ENCODE peak calls at places on chromosomes 13 and 19, in five cellular contexts. B is suprapubic skin; U is naive thymus-derived CD8-positive, alpha-beta T cell; Y is activated naive CD8-positive, alpha-beta T cell treated with anti-CD3 and anti-CD28 coated beads, Interleukin-2, amount 50 U/mL, for 24 hours; S is adrenal gland. D is an unnamed sample.

GRCh38 chr13:90690458-90691063 is 656.9 kb upstream of the MIR17HG start:
- DNase-seq in S (no peak), Y (no peak), U (no peak), B (no peak), D (no peak)

GRCh38 chr19:57075125-57075524 is 44.7 kb upstream of the USP29 start:
- DNase-seq in S (no peak), B (no peak), U (no peak), Y (no peak), D (no peak)

GRCh38 chr19:45578861-45579260 is 5.7 kb downstream of the OPA3 start:
- DNase-seq in Y (no peak), B (no peak), U (no peak), S (no peak), D (no peak)

GRCh38 chr19:8319807-8320520 is 1.2 kb downstream of the NDUFA7 start:
- DNase-seq in U (no peak), S (no peak), B (no peak), Y (no peak), D (no peak)

GRCh38 chr13:80036845-80037504 is 304.0 kb downstream of the SPRY2 start:
- DNase-seq in S (no peak), U (no peak), Y (no peak), B (no peak), D (no peak)

GRCh38 chr19:58351558-58351878 is 1.8 kb downstream of the A1BG start:
- DNase-seq in U (no peak), Y (no peak), S (no peak), B (no peak), D (no peak)

GRCh38 chr13:20823071-20823470 is 49.3 kb upstream of the EEF1AKMT1 start:
- DNase-seq in B (no peak), S (no peak), Y (no peak), U (no peak), D (no peak)

GRCh38 chr19:37963190-37963947 is 56.4 kb downstream of the SIPA1L3 start:
- DNase-seq in S (no peak), U (no peak), Y (no peak), B (peak; percentile 19), D (no peak)

GRCh38 chr19:40150170-40150569 is 41.1 kb upstream of the MAP3K10 start:
- DNase-seq in Y (no peak), S (no peak), B (peak; percentile 60), U (no peak), D (no peak)

GRCh38 chr19:343451-343931 is 1.1 kb downstream of the MIER2 start:
- DNase-seq in S (no peak), U (no peak), B (peak; percentile 60), Y (no peak), D (no peak)

GRCh38 chr13:97521726-97522125 is 87.8 kb downstream of the RAP2A start:
- DNase-seq in S (no peak), U (no peak), Y (no peak), B (no peak), D (no peak)

GRCh38 chr13:102225892-102226291 is 176.0 kb downstream of the FGF14 start:
- DNase-seq in Y (no peak), B (no peak), S (no peak), U (no peak), D (no peak)

GRCh38 chr13:94268661-94269060 is 210.8 kb downstream of the DCT start:
- DNase-seq in Y (no peak), S (no peak), U (no peak), B (no peak), D (no peak)

GRCh38 chr13:106143930-106144709 is 391.3 kb downstream of the EFNB2 start:
- DNase-seq in S (no peak), B (no peak), U (no peak), Y (no peak), D (no peak)

GRCh38 chr19:17458970-17459369 is 1.8 kb downstream of the NXNL1 start:
- DNase-seq in B (no peak), Y (no peak), U (no peak), S (no peak), D (no peak)

GRCh38 chr19:35913589-35913988 is 5.5 kb upstream of the TYROBP start:
- DNase-seq in U (no peak), B (no peak), Y (no peak), S (no peak), D (no peak)

GRCh38 chr19:32652893-32653625 is 21.9 kb downstream of the ANKRD27 start:
- DNase-seq in S (peak; percentile 85), U (no peak), Y (no peak), B (no peak), D (peak; percentile 20)

GRCh38 chr19:58557253-58558065 is 952 bp downstream of the UBE2M start:
- DNase-seq in U (no peak), Y (no peak), S (peak; percentile 37), B (peak; percentile 61), D (no peak)

GRCh38 chr13:30111810-30112209 is 195.5 kb downstream of the KATNAL1 start:
- DNase-seq in U (no peak), Y (peak; percentile 16), B (no peak), S (no peak), D (no peak)

D was measured in epithelial cell of proximal tubule.